ENCODE peak calls at places on chromosome X, in eight cellular contexts. K is Panc1, G is GM23338, R is HL-60, E is A549, B is GM12878, H is SK-N-SH, F is HepG2. I is an unnamed sample.
A peak's percentile ranks its signal among the peaks of the same experiment; 100 is the strongest.

GRCh38 chrX:111490683-111491082 is 20.8 kb upstream of the SERTM2 start:
- DNase-seq in F (no peak), K (no peak), E (no peak), B (no peak), H (no peak), G (no peak), R (no peak), I (no peak)

GRCh38 chrX:35406386-35406785 is 391.8 kb upstream of the MAGEB16 start:
- DNase-seq in G (no peak), H (no peak), R (no peak), E (no peak), K (no peak), F (no peak), B (no peak), I (no peak)

GRCh38 chrX:10109695-10110094 is 47.1 kb upstream of the CLCN4 start:
- DNase-seq in F (no peak), G (no peak), E (no peak), H (no peak), K (no peak), R (no peak), B (no peak), I (no peak)

GRCh38 chrX:10280061-10280460 is 123.3 kb downstream of the CLCN4 start:
- DNase-seq in F (no peak), H (no peak), R (no peak), E (no peak), G (no peak), B (no peak), K (no peak), I (no peak)

GRCh38 chrX:150848914-150849365 is 49.5 kb downstream of the CD99L2 start:
- DNase-seq in B (no peak), F (peak; percentile 54), E (peak; percentile 62), H (no peak), G (no peak), R (peak; percentile 63), K (peak; percentile 95), I (no peak)

GRCh38 chrX:131397891-131398290 is 108.8 kb upstream of the IGSF1 start:
- DNase-seq in B (no peak), R (no peak), E (no peak), K (no peak), H (no peak), G (no peak), F (no peak), I (no peak)

GRCh38 chrX:123310112-123310511 is 126.0 kb downstream of the GRIA3 start:
- DNase-seq in G (no peak), E (no peak), K (no peak), B (no peak), F (no peak), R (no peak), H (no peak), I (no peak)

GRCh38 chrX:50068293-50068568 is 132.6 kb downstream of the AKAP4 start:
- DNase-seq in G (no peak), K (no peak), H (no peak), B (no peak), E (no peak), R (no peak), F (no peak), I (no peak)

GRCh38 chrX:115894087-115894486 is 276.5 kb upstream of the AGTR2 start:
- DNase-seq in B (peak; percentile 58), F (peak; percentile 63), R (peak; percentile 34), H (peak; percentile 62), E (no peak), K (no peak), G (no peak), I (peak; percentile 2)

GRCh38 chrX:72269671-72270251 is 7.3 kb downstream of the RPS4X start:
- DNase-seq in G (no peak), K (no peak), R (no peak), B (no peak), H (no peak), F (no peak), E (no peak), I (no peak)

GRCh38 chrX:135988245-135988644 is 3.0 kb downstream of the SLC9A6 start:
- DNase-seq in E (no peak), R (no peak), F (no peak), B (no peak), G (no peak), K (no peak), H (no peak), I (no peak)

GRCh38 chrX:12949927-12950656 is 24.8 kb upstream of the TMSB4X start:
- DNase-seq in R (peak; percentile 87), F (no peak), B (peak; percentile 99), G (no peak), H (no peak), E (no peak), K (no peak), I (no peak)

GRCh38 chrX:123217077-123217476 is 33.0 kb downstream of the GRIA3 start:
- DNase-seq in K (no peak), G (no peak), E (no peak), R (no peak), B (no peak), H (no peak), F (no peak), I (no peak)

GRCh38 chrX:103343105-103343504 is 13.1 kb downstream of the TCEAL7 start:
- DNase-seq in B (no peak), H (peak; percentile 44), E (peak; percentile 29), R (no peak), F (no peak), K (peak; percentile 47), G (peak; percentile 52), I (peak; percentile 16)

GRCh38 chrX:44878780-44879179 is 5.8 kb downstream of the KDM6A start:
- DNase-seq in K (no peak), E (no peak), R (no peak), F (no peak), H (no peak), G (no peak), B (no peak), I (no peak)

GRCh38 chrX:79366556-79366887 is 612 bp downstream of the ITM2A start:
- DNase-seq in E (no peak), H (peak; percentile 7), F (no peak), R (no peak), B (no peak), K (no peak), G (no peak), I (no peak)

DNA sequence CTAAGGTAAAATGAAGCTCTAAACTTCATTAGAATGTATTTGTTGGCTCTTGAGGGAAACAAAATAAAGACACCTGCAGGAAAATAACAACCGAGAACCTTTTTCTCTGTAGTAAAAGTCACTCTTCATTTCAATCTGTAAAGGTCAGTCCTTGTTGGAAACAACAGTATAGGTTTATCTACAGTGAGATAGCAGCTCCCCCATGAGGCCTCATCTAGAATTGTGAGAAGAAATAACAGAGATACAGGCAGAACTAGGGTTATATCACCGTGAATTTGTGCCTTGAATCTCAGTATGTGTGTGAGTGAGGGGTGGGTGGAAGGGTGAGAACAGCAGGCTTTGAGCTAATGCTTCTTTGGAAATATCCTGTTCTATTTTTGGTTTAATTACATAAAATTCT is 107.8 kb upstream of the FMR1 start:
- DNase-seq in H (peak; percentile 18), B (no peak), G (peak; percentile 50), R (peak; percentile 34), K (no peak), E (peak; percentile 0), F (peak; percentile 24), I (no peak)
- TF ChIP-seq REST in H (no peak), B (no peak), G (no peak), R (no peak), K (no peak), E (no peak), F (no peak), I (no peak)

GRCh38 chrX:118973389-118974087 is 880 bp upstream of the LONRF3 start:
- DNase-seq in H (peak; percentile 20), B (no peak), G (no peak), K (no peak), E (no peak), R (no peak), F (no peak), I (no peak)
- TF ChIP-seq REST in H (no peak), B (no peak), G (no peak), K (no peak), E (no peak), R (no peak), F (no peak), I (no peak)

DNA sequence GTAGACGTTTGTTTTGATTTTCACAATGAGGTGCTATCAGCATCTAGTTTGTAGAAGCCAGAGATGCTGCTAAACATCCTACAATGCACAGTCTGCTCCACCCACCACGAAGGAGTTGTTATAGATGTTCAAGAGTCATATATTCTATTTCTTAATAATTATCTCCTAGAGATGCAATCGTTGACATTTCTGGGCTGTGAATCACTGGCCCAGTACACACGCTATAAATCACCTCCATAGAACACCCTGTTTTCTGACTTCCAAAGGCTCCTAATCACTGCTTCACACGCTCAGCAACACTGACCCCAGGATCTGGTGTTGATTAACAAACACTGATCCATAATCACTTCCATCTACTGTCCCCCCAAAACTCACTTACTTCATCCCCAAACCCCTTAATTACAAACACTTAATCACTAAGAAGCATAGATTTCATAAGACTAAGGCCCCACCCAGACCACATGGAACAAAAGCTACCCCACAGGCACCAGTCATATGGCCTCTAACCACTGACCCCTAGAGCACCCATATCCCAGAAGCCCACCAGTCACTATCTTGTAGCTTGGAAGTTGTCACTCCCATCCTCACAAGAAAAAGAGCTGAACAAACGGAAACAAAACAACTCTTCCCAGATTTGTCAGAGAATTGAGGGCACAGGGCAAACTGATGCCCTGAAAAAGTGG is 31.7 kb upstream of the ZNF41 start:
- DNase-seq in B (no peak), R (no peak), G (no peak), H (no peak), E (no peak), K (no peak), F (no peak), I (no peak)
- TF ChIP-seq REST in B (no peak), R (no peak), G (no peak), H (no peak), E (no peak), K (no peak), F (no peak), I (no peak)

DNA sequence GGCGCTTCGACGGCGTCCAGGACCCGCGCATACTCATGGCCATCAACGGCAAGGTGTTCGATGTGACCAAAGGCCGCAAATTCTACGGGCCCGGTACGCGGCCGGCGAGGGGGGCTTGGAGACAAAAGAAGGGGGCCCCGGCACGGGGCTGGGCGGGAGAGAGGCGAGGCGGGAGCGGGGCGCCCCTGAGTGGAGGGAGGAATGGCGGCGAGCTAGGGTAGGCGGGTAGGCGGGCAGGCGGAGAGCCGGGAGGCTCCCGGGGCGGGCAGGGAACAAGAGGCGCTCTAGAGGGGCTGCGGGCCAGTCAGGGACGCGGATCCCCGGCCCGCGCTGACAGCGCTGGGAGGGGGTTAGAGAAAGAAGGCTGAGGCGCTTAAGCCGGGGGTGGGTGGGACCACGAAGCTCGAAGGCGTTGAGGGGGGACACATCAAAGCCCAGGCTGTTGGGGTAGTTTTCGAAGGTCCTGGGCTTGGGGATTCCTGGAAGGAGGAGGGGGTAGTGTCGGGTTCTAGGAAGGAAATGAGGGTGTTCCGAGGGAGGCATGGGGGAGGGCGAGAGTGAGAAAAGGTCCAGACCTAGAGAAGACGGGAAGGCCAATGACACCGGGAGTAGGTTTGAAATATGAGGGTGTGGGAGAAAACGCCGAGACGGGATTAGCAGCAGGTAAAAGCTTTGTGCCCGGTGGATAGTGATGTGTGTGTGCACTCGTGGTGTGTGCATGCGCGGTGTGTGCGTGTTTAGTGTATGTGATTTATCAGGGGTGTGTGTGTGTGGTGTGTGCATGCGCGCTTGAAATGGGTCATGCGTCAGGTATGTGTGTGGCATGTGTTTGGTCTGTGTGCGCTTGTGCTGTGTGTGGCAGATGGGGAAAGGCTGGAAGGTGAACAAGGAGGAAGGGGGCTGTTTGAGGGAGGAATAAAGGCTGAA is 777 bp downstream of the PGRMC1 start:
- DNase-seq in R (peak; percentile 4), K (no peak), E (no peak), B (no peak), G (no peak), H (peak; percentile 59), F (no peak), I (no peak)
- TF ChIP-seq REST in R (no peak), K (no peak), E (no peak), B (no peak), G (no peak), H (no peak), F (no peak), I (no peak)

GRCh38 chrX:39953879-39954278 is 143.9 kb downstream of the BCOR start:
- DNase-seq in H (no peak), K (no peak), F (peak; percentile 88), R (no peak), B (no peak), G (no peak), E (peak; percentile 69), I (peak; percentile 68)
- TF ChIP-seq REST in H (no peak), K (no peak), F (no peak), R (no peak), B (no peak), G (no peak), E (no peak), I (no peak)

I was measured in HCT116.